ENCODE peak calls at places on chromosome 5, in seven cellular contexts. R is GM12892; O is stimulated activated CD8-positive, alpha-beta memory T cell treated with anti-CD3 and anti-CD28 coated beads, Interleukin-15, amount 100 ng/mL, for 24 hours; H is astrocyte; N is GDM1; D is H9; F is EL. U is an unnamed sample.

GRCh38 chr5:58934629-58935097 is 351.8 kb downstream of the RAB3C start:
- DNase-seq in R (no peak), O (no peak), H (peak; percentile 35), N (no peak), D (no peak), F (no peak), U (peak; percentile 10)

GRCh38 chr5:41433552-41434181 is 76.7 kb downstream of the PLCXD3 start:
- DNase-seq in R (no peak), O (no peak), H (no peak), N (no peak), D (peak; percentile 41), F (peak; percentile 4), U (no peak)

GRCh38 chr5:152051499-152052454 is 127.1 kb upstream of the GLRA1 start:
- DNase-seq in R (no peak), O (no peak), H (no peak), N (no peak), D (peak; percentile 80), F (no peak), U (no peak)

GRCh38 chr5:40518511-40518917 is 161.2 kb upstream of the PTGER4 start:
- DNase-seq in R (no peak), O (no peak), H (peak; percentile 8), N (no peak), D (no peak), F (peak; percentile 84), U (no peak)

GRCh38 chr5:115184780-115185179 is 15.1 kb upstream of the TRIM36 start:
- DNase-seq in R (no peak), O (no peak), H (peak; percentile 73), N (no peak), D (no peak), F (peak; percentile 21), U (no peak)

GRCh38 chr5:119328753-119329602 is 26.8 kb upstream of the TNFAIP8 start:
- DNase-seq in R (no peak), O (no peak), H (peak; percentile 75), N (no peak), D (no peak), F (peak; percentile 72), U (no peak)

GRCh38 chr5:171757853-171758535 is 27.6 kb upstream of the SMIM23 start:
- DNase-seq in R (no peak), O (no peak), H (peak; percentile 95), N (no peak), D (no peak), F (peak; percentile 95), U (peak; percentile 93)

GRCh38 chr5:58887721-58888409 is 305.0 kb downstream of the RAB3C start:
- DNase-seq in R (no peak), O (no peak), H (no peak), N (no peak), D (no peak), F (peak; percentile 17), U (peak; percentile 32)

GRCh38 chr5:58681943-58682342 is 99.1 kb downstream of the RAB3C start:
- DNase-seq in R (no peak), O (no peak), H (no peak), N (no peak), D (no peak), F (no peak), U (peak; percentile 59)

GRCh38 chr5:132209901-132210545 is 17.6 kb downstream of the P4HA2 start:
- DNase-seq in R (no peak), O (no peak), H (no peak), N (no peak), D (no peak), F (no peak), U (no peak)

GRCh38 chr5:167708449-167708848 is 583.0 kb upstream of the WWC1 start:
- DNase-seq in R (no peak), O (no peak), H (no peak), N (no peak), D (no peak), F (no peak), U (no peak)

GRCh38 chr5:50300878-50301277 is 140.2 kb downstream of the EMB start:
- DNase-seq in R (no peak), O (no peak), H (no peak), N (no peak), D (no peak), F (no peak), U (no peak)

GRCh38 chr5:153718713-153719112 is 228.2 kb downstream of the GRIA1 start:
- DNase-seq in R (no peak), O (no peak), H (peak; percentile 48), N (no peak), D (no peak), F (no peak), U (no peak)

GRCh38 chr5:10689391-10690081 is 71.5 kb downstream of the DAP start:
- DNase-seq in R (no peak), O (no peak), H (peak; percentile 53), N (peak; percentile 8), D (peak; percentile 77), F (peak; percentile 70), U (peak; percentile 46)